ENCODE peak calls at places on chromosomes 16 and 17, in four cellular contexts. One of them, this sample, is unnamed.

GRCh38 chr16:51763072-51763658 is 612.1 kb upstream of the SALL1 start:
- DNase-seq in HepG2: no peak
- DNase-seq in GM12878: no peak
- DNase-seq in K562: no peak
- DNase-seq in this sample: no peak

GRCh38 chr17:37848690-37849616 is 75.3 kb upstream of the TBC1D3K start:
- DNase-seq in K562: peak; percentile 27
- DNase-seq in HepG2: no peak
- DNase-seq in GM12878: peak; percentile 79
- DNase-seq in this sample: no peak

GRCh38 chr16:50771366-50771765 is 29.5 kb downstream of the CYLD start:
- DNase-seq in HepG2: no peak
- DNase-seq in GM12878: no peak
- DNase-seq in K562: no peak
- DNase-seq in this sample: no peak

GRCh38 chr17:50048988-50049387 is 6.9 kb upstream of the ITGA3 start:
- DNase-seq in GM12878: no peak
- DNase-seq in HepG2: no peak
- DNase-seq in K562: no peak
- DNase-seq in this sample: no peak

GRCh38 chr16:66858740-66859396 is 14.7 kb downstream of the CA7 start:
- DNase-seq in K562: no peak
- DNase-seq in GM12878: no peak
- DNase-seq in HepG2: no peak
- DNase-seq in this sample: no peak

GRCh38 chr16:57997176-57997527 is 3.3 kb downstream of the ZNF319 start:
- DNase-seq in GM12878: no peak
- DNase-seq in K562: no peak
- DNase-seq in HepG2: no peak
- DNase-seq in this sample: no peak

GRCh38 chr16:56332464-56333079 is 92.8 kb downstream of the AMFR start:
- DNase-seq in HepG2: peak; percentile 78
- DNase-seq in GM12878: no peak
- DNase-seq in K562: peak; percentile 62
- DNase-seq in this sample: peak; percentile 17

GRCh38 chr17:66431910-66432309 is 129.5 kb downstream of the PRKCA start:
- DNase-seq in K562: no peak
- DNase-seq in HepG2: no peak
- DNase-seq in GM12878: no peak
- DNase-seq in this sample: no peak

GRCh38 chr17:73192219-73192893 is 499 bp upstream of the COG1 start:
- DNase-seq in GM12878: no peak
- DNase-seq in HepG2: peak; percentile 71
- DNase-seq in K562: peak; percentile 82
- DNase-seq in this sample: peak; percentile 84

GRCh38 chr17:38674749-38675615 is at the start of gene EPOP:
- DNase-seq in K562: peak; percentile 98
- DNase-seq in GM12878: no peak
- DNase-seq in HepG2: peak; percentile 86
- DNase-seq in this sample: peak; percentile 83

GRCh38 chr17:35073991-35074627 is 10.6 kb upstream of the RFFL start:
- DNase-seq in GM12878: no peak
- DNase-seq in HepG2: peak; percentile 69
- DNase-seq in K562: no peak
- DNase-seq in this sample: no peak

GRCh38 chr17:46151762-46152161 is 41.5 kb downstream of the KANSL1 start:
- DNase-seq in GM12878: no peak
- DNase-seq in K562: no peak
- DNase-seq in HepG2: no peak
- DNase-seq in this sample: no peak

GRCh38 chr17:83037084-83037950 is 42.1 kb upstream of the METRNL start:
- DNase-seq in K562: no peak
- DNase-seq in HepG2: no peak
- DNase-seq in GM12878: no peak
- DNase-seq in this sample: no peak

GRCh38 chr17:39543669-39544068 is 64.1 kb downstream of the NEUROD2 start:
- DNase-seq in GM12878: no peak
- DNase-seq in K562: no peak
- DNase-seq in HepG2: no peak
- DNase-seq in this sample: no peak

GRCh38 chr16:86663691-86664517 is 85.6 kb downstream of the FOXL1 start:
- DNase-seq in HepG2: no peak
- DNase-seq in GM12878: no peak
- DNase-seq in K562: no peak
- DNase-seq in this sample: no peak

GRCh38 chr16:28107232-28107631 is 43.7 kb upstream of the GSG1L start:
- DNase-seq in HepG2: no peak
- DNase-seq in K562: no peak
- DNase-seq in GM12878: no peak
- DNase-seq in this sample: no peak
- TF ChIP-seq FOXK2 in HepG2: no peak
- TF ChIP-seq FOXK2 in K562: no peak
- TF ChIP-seq FOXK2 in GM12878: no peak
- TF ChIP-seq FOXK2 in this sample: no peak

GRCh38 chr17:78484300-78485159 is 92.7 kb downstream of the DNAH17 start:
- DNase-seq in GM12878: no peak
- DNase-seq in K562: peak; percentile 98
- DNase-seq in HepG2: no peak
- DNase-seq in this sample: no peak
- TF ChIP-seq FOXK2 in GM12878: no peak
- TF ChIP-seq FOXK2 in K562: no peak
- TF ChIP-seq FOXK2 in HepG2: no peak
- TF ChIP-seq FOXK2 in this sample: no peak

GRCh38 chr16:31010943-31011342 is 505 bp upstream of the STX1B start:
- DNase-seq in HepG2: no peak
- DNase-seq in GM12878: no peak
- DNase-seq in K562: no peak
- DNase-seq in this sample: no peak

GRCh38 chr16:31009120-31009519 is 1.3 kb downstream of the STX1B start:
- DNase-seq in K562: no peak
- DNase-seq in HepG2: no peak
- DNase-seq in GM12878: no peak
- DNase-seq in this sample: no peak

GRCh38 chr16:31009894-31010293 is 544 bp downstream of the STX1B start:
- DNase-seq in HepG2: no peak
- DNase-seq in GM12878: no peak
- DNase-seq in K562: no peak
- DNase-seq in this sample: no peak

GRCh38 chr16:31008154-31008950 is 2.1 kb downstream of the STX1B start:
- DNase-seq in K562: no peak
- DNase-seq in GM12878: no peak
- DNase-seq in HepG2: no peak
- DNase-seq in this sample: no peak

DNA sequence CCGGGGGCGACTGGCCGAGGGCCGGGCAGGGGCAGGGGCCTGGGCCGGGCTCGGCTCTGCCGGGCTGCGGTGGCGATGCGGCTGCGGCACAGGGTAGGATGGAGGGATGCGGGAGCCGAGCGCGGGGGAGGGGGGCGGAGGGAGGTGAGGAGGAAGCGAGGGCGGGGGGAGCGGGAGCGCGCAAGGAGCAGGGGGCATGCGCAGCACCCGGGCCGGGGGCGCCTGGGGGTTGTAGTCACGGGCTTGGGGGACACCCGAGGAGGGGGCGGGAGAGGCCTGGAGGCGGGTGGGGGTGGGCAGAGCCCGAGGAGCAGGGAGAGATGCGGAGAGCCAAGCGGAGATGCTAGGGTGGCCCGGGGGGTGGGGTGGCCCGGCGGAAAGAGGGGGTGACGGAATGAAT is at the start of gene STX1B:
- DNase-seq in GM12878: no peak
- DNase-seq in HepG2: no peak
- DNase-seq in K562: peak; percentile 82
- DNase-seq in this sample: peak; percentile 74
- TF ChIP-seq FOXK2 in GM12878: no peak
- TF ChIP-seq FOXK2 in HepG2: no peak
- TF ChIP-seq FOXK2 in K562: no peak
- TF ChIP-seq FOXK2 in this sample: no peak

DNA sequence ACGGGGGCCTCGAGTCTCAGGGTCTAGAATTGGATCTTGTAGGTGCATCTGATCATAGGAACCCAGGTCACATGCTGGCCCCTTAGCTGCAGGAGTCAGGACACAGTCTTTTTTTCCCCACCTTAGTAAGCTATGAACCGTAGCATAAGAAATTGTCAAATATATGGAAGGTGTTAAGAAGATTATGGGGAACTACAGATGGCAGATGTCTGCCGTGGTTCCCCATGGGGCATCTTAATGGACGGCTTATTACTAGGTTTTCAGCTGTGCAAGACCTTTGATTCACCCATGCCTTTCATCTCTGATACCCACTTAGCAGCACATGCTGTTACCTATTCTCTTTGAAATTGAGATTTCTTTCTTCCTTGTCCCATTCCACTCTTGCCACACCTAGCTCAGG is 70.7 kb downstream of the RPTOR start:
- DNase-seq in GM12878: no peak
- DNase-seq in HepG2: no peak
- DNase-seq in K562: no peak
- DNase-seq in this sample: no peak
- TF ChIP-seq FOXK2 in GM12878: no peak
- TF ChIP-seq FOXK2 in HepG2: no peak
- TF ChIP-seq FOXK2 in K562: no peak
- TF ChIP-seq FOXK2 in this sample: no peak

GRCh38 chr16:64498363-64498762 is 623.5 kb downstream of the CDH11 start:
- DNase-seq in GM12878: no peak
- DNase-seq in K562: no peak
- DNase-seq in HepG2: no peak
- DNase-seq in this sample: no peak

GRCh38 chr16:64499211-64499610 is 622.7 kb downstream of the CDH11 start:
- DNase-seq in K562: no peak
- DNase-seq in GM12878: no peak
- DNase-seq in HepG2: no peak
- DNase-seq in this sample: no peak
- TF ChIP-seq FOXK2 in K562: no peak
- TF ChIP-seq FOXK2 in GM12878: no peak
- TF ChIP-seq FOXK2 in HepG2: no peak
- TF ChIP-seq FOXK2 in this sample: no peak

DNA sequence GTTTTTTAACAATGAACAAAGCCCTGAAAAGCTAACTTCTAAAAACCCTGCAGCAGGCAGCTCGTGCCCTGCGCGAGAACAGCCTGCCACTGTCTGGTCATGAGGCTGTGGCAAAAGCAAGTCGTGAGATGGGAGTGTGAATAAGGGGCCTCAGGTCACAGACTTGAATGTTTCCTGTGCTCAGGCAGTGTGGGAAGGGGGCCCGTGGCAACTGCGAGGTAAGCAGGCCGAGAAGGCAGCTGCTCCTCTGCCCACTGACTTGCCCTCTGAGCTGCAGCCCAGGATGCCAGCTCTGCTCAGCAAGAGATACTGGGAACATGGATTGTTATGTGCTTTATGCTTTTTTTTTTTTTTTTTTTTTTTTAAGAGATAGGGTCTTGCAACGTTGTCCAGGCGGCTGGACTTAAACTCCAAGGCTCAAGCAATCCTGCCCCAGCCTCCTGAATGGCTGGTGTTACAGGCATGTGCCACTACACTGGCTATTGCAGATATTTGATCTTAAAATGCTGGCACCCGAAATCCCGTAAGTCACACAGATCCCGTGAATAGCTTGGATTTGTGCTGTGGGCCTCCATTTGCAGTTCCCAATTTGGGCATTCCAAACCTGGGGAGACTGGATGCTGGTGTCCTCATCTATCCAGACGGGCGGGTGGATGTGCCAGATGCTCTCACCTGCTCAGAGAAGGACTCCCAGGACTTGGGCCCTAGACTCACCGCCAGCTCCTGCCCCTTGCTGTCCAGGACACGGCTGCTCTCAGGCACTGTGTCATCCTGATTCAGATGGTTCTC is 44.0 kb downstream of the UBN1 start:
- DNase-seq in HepG2: no peak
- DNase-seq in GM12878: no peak
- DNase-seq in K562: no peak
- DNase-seq in this sample: no peak
- TF ChIP-seq FOXK2 in HepG2: no peak
- TF ChIP-seq FOXK2 in GM12878: no peak
- TF ChIP-seq FOXK2 in K562: no peak
- TF ChIP-seq FOXK2 in this sample: no peak

GRCh38 chr17:77332981-77333685 is 192.4 kb downstream of the SEC14L1 start:
- DNase-seq in HepG2: no peak
- DNase-seq in K562: peak; percentile 38
- DNase-seq in GM12878: no peak
- DNase-seq in this sample: no peak
- TF ChIP-seq FOXK2 in HepG2: no peak
- TF ChIP-seq FOXK2 in K562: no peak
- TF ChIP-seq FOXK2 in GM12878: no peak
- TF ChIP-seq FOXK2 in this sample: no peak

GRCh38 chr16:84579936-84580335 is 37.9 kb downstream of the COTL1 start:
- DNase-seq in K562: no peak
- DNase-seq in GM12878: no peak
- DNase-seq in HepG2: no peak
- DNase-seq in this sample: no peak

GRCh38 chr16:84578538-84579126 is 39.2 kb downstream of the COTL1 start:
- DNase-seq in GM12878: no peak
- DNase-seq in K562: no peak
- DNase-seq in HepG2: no peak
- DNase-seq in this sample: no peak

GRCh38 chr16:84574191-84574590 is 43.7 kb downstream of the COTL1 start:
- DNase-seq in HepG2: no peak
- DNase-seq in GM12878: no peak
- DNase-seq in K562: no peak
- DNase-seq in this sample: no peak

GRCh38 chr16:84581161-84581560 is 36.7 kb downstream of the COTL1 start:
- DNase-seq in GM12878: no peak
- DNase-seq in HepG2: no peak
- DNase-seq in K562: no peak
- DNase-seq in this sample: no peak

DNA sequence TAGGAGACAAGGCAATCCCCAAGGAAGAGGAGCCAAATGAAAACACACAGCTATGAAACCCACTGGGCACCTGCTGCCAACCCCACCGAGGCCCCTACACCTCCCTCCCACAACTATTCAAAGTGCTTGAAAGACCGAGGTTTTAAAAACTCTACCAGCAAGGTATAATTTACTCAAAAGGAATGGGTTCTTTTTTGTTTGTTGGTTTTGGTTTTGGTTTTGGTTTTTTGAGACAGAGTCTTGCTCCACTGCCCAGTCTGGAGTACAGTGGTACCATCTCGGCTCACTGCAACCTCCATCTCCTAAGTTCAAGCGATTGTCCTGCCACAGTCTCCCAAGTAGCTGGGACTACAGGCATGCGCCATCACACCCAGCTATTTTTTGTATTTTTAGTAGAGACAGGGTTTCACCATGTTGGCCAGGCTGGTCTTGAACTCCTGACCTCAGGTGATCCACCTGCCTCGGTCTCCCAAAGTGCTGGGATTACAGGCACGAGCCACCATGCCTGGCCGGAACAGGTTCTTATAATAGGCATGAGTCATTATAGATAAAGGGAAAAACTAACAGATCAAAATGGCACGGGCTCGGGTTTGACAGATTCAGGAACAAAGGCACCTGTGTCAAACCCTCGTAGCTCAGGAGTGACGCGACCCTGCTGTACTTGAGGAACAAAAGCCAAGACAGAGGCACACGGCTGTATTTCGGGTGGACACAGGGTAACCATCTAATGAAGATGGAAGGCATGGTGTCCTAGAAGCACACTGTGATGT is 40.7 kb downstream of the COTL1 start:
- DNase-seq in GM12878: no peak
- DNase-seq in HepG2: no peak
- DNase-seq in K562: no peak
- DNase-seq in this sample: no peak
- TF ChIP-seq FOXK2 in GM12878: no peak
- TF ChIP-seq FOXK2 in HepG2: no peak
- TF ChIP-seq FOXK2 in K562: no peak
- TF ChIP-seq FOXK2 in this sample: no peak

This sample was measured in HEK293T.